ENCODE peak calls at places on chromosomes 16 and 17, in seven cellular contexts. One of them, this sample, is unnamed.

GRCh38 chr17:76678330-76678729 is 32.4 kb downstream of the MXRA7 start:
- DNase-seq in H9: no peak
- DNase-seq in fibroblast of lung: no peak
- DNase-seq in upper lobe of right lung: no peak
- DNase-seq in pancreas: no peak
- DNase-seq in esophagus squamous epithelium: no peak
- DNase-seq in heart right ventricle: no peak
- DNase-seq in this sample: no peak

GRCh38 chr16:85420501-85421337 is 192.4 kb upstream of the GSE1 start:
- DNase-seq in H9: peak; percentile 78
- DNase-seq in fibroblast of lung: peak; percentile 21
- DNase-seq in upper lobe of right lung: peak; percentile 88
- DNase-seq in pancreas: peak; percentile 80
- DNase-seq in esophagus squamous epithelium: no peak
- DNase-seq in heart right ventricle: peak; percentile 16
- DNase-seq in this sample: peak; percentile 39

GRCh38 chr17:50769884-50770283 is 2.6 kb upstream of the ANKRD40CL start:
- DNase-seq in H9: peak; percentile 12
- DNase-seq in fibroblast of lung: no peak
- DNase-seq in upper lobe of right lung: no peak
- DNase-seq in pancreas: no peak
- DNase-seq in esophagus squamous epithelium: no peak
- DNase-seq in heart right ventricle: no peak
- DNase-seq in this sample: no peak

GRCh38 chr17:17321356-17322025 is 18.3 kb downstream of the NT5M start:
- DNase-seq in H9: no peak
- DNase-seq in fibroblast of lung: no peak
- DNase-seq in upper lobe of right lung: peak; percentile 45
- DNase-seq in pancreas: no peak
- DNase-seq in esophagus squamous epithelium: no peak
- DNase-seq in heart right ventricle: no peak
- DNase-seq in this sample: no peak

GRCh38 chr16:84281077-84281476 is 13.6 kb upstream of the WFDC1 start:
- DNase-seq in H9: peak; percentile 63
- DNase-seq in fibroblast of lung: peak; percentile 36
- DNase-seq in upper lobe of right lung: no peak
- DNase-seq in pancreas: no peak
- DNase-seq in esophagus squamous epithelium: no peak
- DNase-seq in heart right ventricle: no peak
- DNase-seq in this sample: no peak

GRCh38 chr16:85005278-85006069 is 5.9 kb downstream of the ZDHHC7 start:
- DNase-seq in H9: no peak
- DNase-seq in fibroblast of lung: peak; percentile 84
- DNase-seq in upper lobe of right lung: no peak
- DNase-seq in pancreas: peak; percentile 4
- DNase-seq in esophagus squamous epithelium: no peak
- DNase-seq in heart right ventricle: no peak
- DNase-seq in this sample: no peak

GRCh38 chr16:3480901-3481695 is 14.2 kb downstream of the C16orf90 start:
- DNase-seq in H9: no peak
- DNase-seq in fibroblast of lung: no peak
- DNase-seq in upper lobe of right lung: no peak
- DNase-seq in pancreas: peak; percentile 24
- DNase-seq in esophagus squamous epithelium: no peak
- DNase-seq in heart right ventricle: no peak
- DNase-seq in this sample: no peak

GRCh38 chr17:19381361-19381740 is 3.1 kb downstream of the MAPK7 start:
- DNase-seq in H9: no peak
- DNase-seq in fibroblast of lung: no peak
- DNase-seq in upper lobe of right lung: peak; percentile 40
- DNase-seq in pancreas: no peak
- DNase-seq in esophagus squamous epithelium: no peak
- DNase-seq in heart right ventricle: no peak
- DNase-seq in this sample: no peak

GRCh38 chr17:83050651-83051422 is 28.6 kb upstream of the METRNL start:
- DNase-seq in H9: peak; percentile 76
- DNase-seq in fibroblast of lung: no peak
- DNase-seq in upper lobe of right lung: no peak
- DNase-seq in pancreas: peak; percentile 88
- DNase-seq in esophagus squamous epithelium: no peak
- DNase-seq in heart right ventricle: no peak
- DNase-seq in this sample: no peak

GRCh38 chr17:52148969-52149351 is 9.6 kb downstream of the CA10 start:
- DNase-seq in H9: no peak
- DNase-seq in fibroblast of lung: peak; percentile 11
- DNase-seq in upper lobe of right lung: no peak
- DNase-seq in pancreas: no peak
- DNase-seq in esophagus squamous epithelium: no peak
- DNase-seq in heart right ventricle: no peak
- DNase-seq in this sample: no peak

GRCh38 chr16:66924527-66925321 is 611 bp downstream of the RRAD start:
- DNase-seq in H9: peak; percentile 77
- DNase-seq in fibroblast of lung: no peak
- DNase-seq in upper lobe of right lung: peak; percentile 77
- DNase-seq in pancreas: peak; percentile 59
- DNase-seq in esophagus squamous epithelium: no peak
- DNase-seq in heart right ventricle: no peak
- DNase-seq in this sample: no peak

GRCh38 chr17:4946312-4946976 is 1.9 kb downstream of the PFN1 start:
- DNase-seq in H9: no peak
- DNase-seq in fibroblast of lung: no peak
- DNase-seq in upper lobe of right lung: no peak
- DNase-seq in pancreas: no peak
- DNase-seq in esophagus squamous epithelium: no peak
- DNase-seq in heart right ventricle: no peak
- DNase-seq in this sample: no peak

GRCh38 chr17:1490643-1491405 is 1.7 kb downstream of the MYO1C start:
- DNase-seq in H9: peak; percentile 76
- DNase-seq in fibroblast of lung: peak; percentile 39
- DNase-seq in upper lobe of right lung: peak; percentile 91
- DNase-seq in pancreas: peak; percentile 83
- DNase-seq in esophagus squamous epithelium: no peak
- DNase-seq in heart right ventricle: peak; percentile 79
- DNase-seq in this sample: no peak

GRCh38 chr17:80441598-80442304 is 26.8 kb downstream of the ENDOV start:
- DNase-seq in H9: no peak
- DNase-seq in fibroblast of lung: no peak
- DNase-seq in upper lobe of right lung: no peak
- DNase-seq in pancreas: peak; percentile 66
- DNase-seq in esophagus squamous epithelium: no peak
- DNase-seq in heart right ventricle: no peak
- DNase-seq in this sample: no peak

GRCh38 chr17:78472035-78472905 is 93.8 kb downstream of the PGS1 start:
- DNase-seq in H9: no peak
- DNase-seq in fibroblast of lung: no peak
- DNase-seq in upper lobe of right lung: no peak
- DNase-seq in pancreas: no peak
- DNase-seq in esophagus squamous epithelium: no peak
- DNase-seq in heart right ventricle: no peak
- DNase-seq in this sample: no peak

GRCh38 chr16:53224932-53225533 is 170.2 kb downstream of the CHD9 start:
- DNase-seq in H9: no peak
- DNase-seq in fibroblast of lung: peak; percentile 41
- DNase-seq in upper lobe of right lung: no peak
- DNase-seq in pancreas: no peak
- DNase-seq in esophagus squamous epithelium: no peak
- DNase-seq in heart right ventricle: no peak
- DNase-seq in this sample: no peak

GRCh38 chr16:53219795-53220194 is 165.0 kb downstream of the CHD9 start:
- DNase-seq in H9: no peak
- DNase-seq in fibroblast of lung: no peak
- DNase-seq in upper lobe of right lung: no peak
- DNase-seq in pancreas: no peak
- DNase-seq in esophagus squamous epithelium: no peak
- DNase-seq in heart right ventricle: no peak
- DNase-seq in this sample: no peak

GRCh38 chr16:53216798-53217197 is 162.0 kb downstream of the CHD9 start:
- DNase-seq in H9: no peak
- DNase-seq in fibroblast of lung: no peak
- DNase-seq in upper lobe of right lung: no peak
- DNase-seq in pancreas: no peak
- DNase-seq in esophagus squamous epithelium: no peak
- DNase-seq in heart right ventricle: no peak
- DNase-seq in this sample: no peak

DNA sequence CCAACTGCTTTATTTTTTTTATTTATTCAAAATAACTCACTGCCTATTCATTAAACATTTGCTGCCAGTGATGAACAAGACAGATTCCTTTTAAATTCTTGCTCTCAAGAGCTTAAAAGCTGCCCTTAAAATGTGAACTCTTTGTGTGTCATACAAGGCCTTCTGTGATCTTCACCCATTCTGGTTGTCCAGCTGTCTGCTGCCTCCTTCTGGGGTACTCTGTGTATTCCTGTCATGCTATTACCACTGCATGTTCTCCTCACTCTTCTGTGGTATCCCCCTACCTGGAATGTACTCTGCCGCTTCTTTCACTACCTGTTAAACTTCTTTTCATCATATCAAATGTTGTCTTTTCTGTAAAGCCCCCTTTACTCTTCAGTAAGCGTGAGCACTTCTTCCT is 165.8 kb downstream of the CHD9 start:
- DNase-seq in H9: no peak
- DNase-seq in fibroblast of lung: peak; percentile 53
- DNase-seq in upper lobe of right lung: no peak
- DNase-seq in pancreas: no peak
- DNase-seq in esophagus squamous epithelium: no peak
- DNase-seq in heart right ventricle: peak; percentile 10
- DNase-seq in this sample: no peak
- TF ChIP-seq CTCF in H9: peak; percentile 50
- TF ChIP-seq CTCF in fibroblast of lung: peak; percentile 23
- TF ChIP-seq CTCF in upper lobe of right lung: peak; percentile 16
- TF ChIP-seq CTCF in pancreas: no peak
- TF ChIP-seq CTCF in esophagus squamous epithelium: no peak
- TF ChIP-seq CTCF in heart right ventricle: no peak
- TF ChIP-seq CTCF in this sample: no peak

DNA sequence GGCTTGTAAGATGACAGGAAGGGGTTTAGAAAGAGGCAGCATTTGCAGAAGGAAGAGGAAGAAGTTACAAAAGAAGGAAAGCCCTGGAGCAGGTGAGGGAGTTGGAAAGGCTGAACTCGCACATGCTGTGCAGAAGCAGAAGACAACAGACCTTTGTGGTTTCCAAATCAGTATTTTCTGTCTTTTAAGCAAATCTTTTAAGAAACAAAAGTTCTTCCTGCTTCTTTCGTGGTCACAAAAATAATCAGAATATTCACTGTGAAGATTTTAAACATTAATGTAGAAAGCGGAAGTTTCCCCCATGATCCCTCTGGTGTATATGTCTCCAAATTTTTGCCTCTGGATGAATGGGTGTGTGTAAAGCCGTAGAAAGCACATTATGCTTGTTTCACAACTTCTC is 25.8 kb downstream of the ZNRF1 start:
- DNase-seq in H9: no peak
- DNase-seq in fibroblast of lung: no peak
- DNase-seq in upper lobe of right lung: no peak
- DNase-seq in pancreas: no peak
- DNase-seq in esophagus squamous epithelium: no peak
- DNase-seq in heart right ventricle: no peak
- DNase-seq in this sample: no peak
- H3K27ac ChIP-seq in H9: no peak overlapping the region
- H3K27ac ChIP-seq in fibroblast of lung: no peak overlapping the region
- H3K27ac ChIP-seq in upper lobe of right lung: no peak overlapping the region
- H3K27ac ChIP-seq in pancreas: no peak overlapping the region
- H3K27ac ChIP-seq in esophagus squamous epithelium: peak overlapping the region; percentile 14
- H3K27ac ChIP-seq in heart right ventricle: peak overlapping the region; percentile 76
- H3K27ac ChIP-seq in this sample: no peak overlapping the region

GRCh38 chr16:730666-731509 is 4.0 kb downstream of the HAGHL start:
- DNase-seq in H9: no peak
- DNase-seq in fibroblast of lung: no peak
- DNase-seq in upper lobe of right lung: peak; percentile 65
- DNase-seq in pancreas: peak; percentile 74
- DNase-seq in esophagus squamous epithelium: no peak
- DNase-seq in heart right ventricle: no peak
- DNase-seq in this sample: peak; percentile 42

GRCh38 chr16:734208-734980 is 6.4 kb downstream of the CIAO3 start:
- DNase-seq in H9: peak; percentile 27
- DNase-seq in fibroblast of lung: no peak
- DNase-seq in upper lobe of right lung: no peak
- DNase-seq in pancreas: peak; percentile 67
- DNase-seq in esophagus squamous epithelium: no peak
- DNase-seq in heart right ventricle: no peak
- DNase-seq in this sample: no peak

GRCh38 chr16:733382-734207 is 6.7 kb downstream of the HAGHL start:
- DNase-seq in H9: no peak
- DNase-seq in fibroblast of lung: no peak
- DNase-seq in upper lobe of right lung: no peak
- DNase-seq in pancreas: peak; percentile 71
- DNase-seq in esophagus squamous epithelium: no peak
- DNase-seq in heart right ventricle: no peak
- DNase-seq in this sample: no peak

GRCh38 chr16:732332-732731 is 5.4 kb downstream of the HAGHL start:
- DNase-seq in H9: no peak
- DNase-seq in fibroblast of lung: no peak
- DNase-seq in upper lobe of right lung: no peak
- DNase-seq in pancreas: no peak
- DNase-seq in esophagus squamous epithelium: no peak
- DNase-seq in heart right ventricle: no peak
- DNase-seq in this sample: no peak

GRCh38 chr16:732936-733335 is 6.0 kb downstream of the HAGHL start:
- DNase-seq in H9: no peak
- DNase-seq in fibroblast of lung: peak; percentile 32
- DNase-seq in upper lobe of right lung: peak; percentile 58
- DNase-seq in pancreas: peak; percentile 69
- DNase-seq in esophagus squamous epithelium: no peak
- DNase-seq in heart right ventricle: no peak
- DNase-seq in this sample: no peak
- TF ChIP-seq CTCF in H9: peak; percentile 45
- TF ChIP-seq CTCF in fibroblast of lung: no peak
- TF ChIP-seq CTCF in upper lobe of right lung: no peak
- TF ChIP-seq CTCF in pancreas: no peak
- TF ChIP-seq CTCF in esophagus squamous epithelium: no peak
- TF ChIP-seq CTCF in heart right ventricle: no peak
- TF ChIP-seq CTCF in this sample: no peak

DNA sequence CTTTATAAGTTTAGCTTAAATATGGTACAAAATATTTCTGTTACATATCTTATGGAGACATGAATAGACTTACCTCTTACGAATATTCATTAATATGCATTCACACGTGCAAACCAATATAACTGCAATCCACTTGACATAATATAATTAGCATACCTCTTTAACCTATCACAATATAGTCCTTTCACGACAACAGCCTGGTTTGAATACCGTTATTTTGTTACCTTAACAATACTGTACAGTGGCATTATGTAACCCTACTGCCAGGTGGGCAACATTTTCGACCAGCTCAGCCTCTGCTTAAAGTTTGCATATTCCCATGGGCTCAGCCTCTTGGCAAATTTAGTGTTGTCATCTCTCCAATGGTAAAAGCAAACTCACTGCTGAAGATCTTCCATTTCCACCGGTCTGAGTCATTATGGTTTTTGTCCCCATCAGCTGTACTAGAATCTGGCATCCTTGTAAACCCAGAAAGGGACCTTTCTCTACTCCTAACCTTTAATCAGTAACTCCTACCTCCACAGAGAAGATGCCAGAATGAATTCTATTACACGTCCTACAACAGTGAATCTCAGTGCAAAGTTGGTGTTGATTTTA is 46.0 kb downstream of the ZNF652 start:
- DNase-seq in H9: no peak
- DNase-seq in fibroblast of lung: peak; percentile 23
- DNase-seq in upper lobe of right lung: no peak
- DNase-seq in pancreas: no peak
- DNase-seq in esophagus squamous epithelium: no peak
- DNase-seq in heart right ventricle: no peak
- DNase-seq in this sample: no peak
- H3K27ac ChIP-seq in H9: no peak overlapping the region
- H3K27ac ChIP-seq in fibroblast of lung: no peak overlapping the region
- H3K27ac ChIP-seq in upper lobe of right lung: no peak overlapping the region
- H3K27ac ChIP-seq in pancreas: no peak overlapping the region
- H3K27ac ChIP-seq in esophagus squamous epithelium: peak overlapping the region; percentile 19
- H3K27ac ChIP-seq in heart right ventricle: no peak overlapping the region
- H3K27ac ChIP-seq in this sample: peak overlapping the region; percentile 78